ENCODE peak calls at places on chromosomes 4 and X, in eight cellular contexts. One of them, this sample, is unnamed.

GRCh38 chrX:133880032-133880443 is 105.4 kb downstream of the GPC3 start:
- DNase-seq in kidney: no peak
- DNase-seq in lower lobe of right lung: no peak
- DNase-seq in IMR-90: no peak
- DNase-seq in AG04450: no peak
- DNase-seq in upper lobe of right lung: no peak
- DNase-seq in lower leg skin: no peak
- DNase-seq in ovary: no peak
- DNase-seq in this sample: no peak

GRCh38 chrX:147884958-147885357 is 26.8 kb upstream of the FMR1 start:
- DNase-seq in kidney: no peak
- DNase-seq in lower lobe of right lung: no peak
- DNase-seq in IMR-90: no peak
- DNase-seq in AG04450: no peak
- DNase-seq in upper lobe of right lung: no peak
- DNase-seq in lower leg skin: no peak
- DNase-seq in ovary: no peak
- DNase-seq in this sample: no peak

GRCh38 chrX:19673334-19674040 is 158.2 kb upstream of the MAP3K15 start:
- DNase-seq in kidney: peak
- DNase-seq in lower lobe of right lung: no peak
- DNase-seq in IMR-90: peak
- DNase-seq in AG04450: peak
- DNase-seq in upper lobe of right lung: peak
- DNase-seq in lower leg skin: peak
- DNase-seq in ovary: peak
- DNase-seq in this sample: peak

GRCh38 chrX:23699636-23700194 is 32.4 kb downstream of the PRDX4 start:
- DNase-seq in kidney: no peak
- DNase-seq in lower lobe of right lung: no peak
- DNase-seq in IMR-90: peak
- DNase-seq in AG04450: no peak
- DNase-seq in upper lobe of right lung: no peak
- DNase-seq in lower leg skin: peak
- DNase-seq in ovary: peak
- DNase-seq in this sample: no peak

GRCh38 chrX:72478351-72478750 is 94.3 kb downstream of the HDAC8 start:
- DNase-seq in kidney: no peak
- DNase-seq in lower lobe of right lung: no peak
- DNase-seq in IMR-90: no peak
- DNase-seq in AG04450: no peak
- DNase-seq in upper lobe of right lung: no peak
- DNase-seq in lower leg skin: no peak
- DNase-seq in ovary: no peak
- DNase-seq in this sample: no peak

GRCh38 chrX:84248226-84248625 is 60.2 kb upstream of the RPS6KA6 start:
- DNase-seq in kidney: no peak
- DNase-seq in lower lobe of right lung: no peak
- DNase-seq in IMR-90: peak
- DNase-seq in AG04450: peak
- DNase-seq in upper lobe of right lung: no peak
- DNase-seq in lower leg skin: no peak
- DNase-seq in ovary: no peak
- DNase-seq in this sample: peak

GRCh38 chrX:47618923-47619485 is 653 bp downstream of the SYN1 start:
- DNase-seq in kidney: no peak
- DNase-seq in lower lobe of right lung: no peak
- DNase-seq in IMR-90: no peak
- DNase-seq in AG04450: no peak
- DNase-seq in upper lobe of right lung: no peak
- DNase-seq in lower leg skin: no peak
- DNase-seq in ovary: no peak
- DNase-seq in this sample: no peak

GRCh38 chrX:30023451-30023850 is 191.9 kb upstream of the MAGEB2 start:
- DNase-seq in kidney: no peak
- DNase-seq in lower lobe of right lung: no peak
- DNase-seq in IMR-90: peak
- DNase-seq in AG04450: no peak
- DNase-seq in upper lobe of right lung: no peak
- DNase-seq in lower leg skin: no peak
- DNase-seq in ovary: no peak
- DNase-seq in this sample: peak

GRCh38 chrX:15188039-15188438 is 81.8 kb downstream of the ASB9 start:
- DNase-seq in kidney: no peak
- DNase-seq in lower lobe of right lung: no peak
- DNase-seq in IMR-90: no peak
- DNase-seq in AG04450: no peak
- DNase-seq in upper lobe of right lung: no peak
- DNase-seq in lower leg skin: no peak
- DNase-seq in ovary: no peak
- DNase-seq in this sample: no peak

GRCh38 chrX:83845397-83845796 is 15.5 kb upstream of the CYLC1 start:
- DNase-seq in kidney: no peak
- DNase-seq in lower lobe of right lung: no peak
- DNase-seq in IMR-90: peak
- DNase-seq in AG04450: no peak
- DNase-seq in upper lobe of right lung: no peak
- DNase-seq in lower leg skin: no peak
- DNase-seq in ovary: no peak
- DNase-seq in this sample: no peak

GRCh38 chrX:46152756-46153155 is 392.5 kb downstream of the ZNF674 start:
- DNase-seq in kidney: no peak
- DNase-seq in lower lobe of right lung: no peak
- DNase-seq in IMR-90: no peak
- DNase-seq in AG04450: no peak
- DNase-seq in upper lobe of right lung: no peak
- DNase-seq in lower leg skin: no peak
- DNase-seq in ovary: no peak
- DNase-seq in this sample: no peak

GRCh38 chr4:123661080-123661737 is 264.6 kb downstream of the SPRY1 start:
- DNase-seq in kidney: no peak
- DNase-seq in lower lobe of right lung: no peak
- DNase-seq in IMR-90: peak
- DNase-seq in AG04450: no peak
- DNase-seq in upper lobe of right lung: no peak
- DNase-seq in lower leg skin: no peak
- DNase-seq in ovary: no peak
- DNase-seq in this sample: peak

GRCh38 chr4:95439896-95440295 is 108.9 kb downstream of the UNC5C start:
- DNase-seq in kidney: no peak
- DNase-seq in lower lobe of right lung: no peak
- DNase-seq in IMR-90: no peak
- DNase-seq in AG04450: no peak
- DNase-seq in upper lobe of right lung: no peak
- DNase-seq in lower leg skin: no peak
- DNase-seq in ovary: no peak
- DNase-seq in this sample: no peak

DNA sequence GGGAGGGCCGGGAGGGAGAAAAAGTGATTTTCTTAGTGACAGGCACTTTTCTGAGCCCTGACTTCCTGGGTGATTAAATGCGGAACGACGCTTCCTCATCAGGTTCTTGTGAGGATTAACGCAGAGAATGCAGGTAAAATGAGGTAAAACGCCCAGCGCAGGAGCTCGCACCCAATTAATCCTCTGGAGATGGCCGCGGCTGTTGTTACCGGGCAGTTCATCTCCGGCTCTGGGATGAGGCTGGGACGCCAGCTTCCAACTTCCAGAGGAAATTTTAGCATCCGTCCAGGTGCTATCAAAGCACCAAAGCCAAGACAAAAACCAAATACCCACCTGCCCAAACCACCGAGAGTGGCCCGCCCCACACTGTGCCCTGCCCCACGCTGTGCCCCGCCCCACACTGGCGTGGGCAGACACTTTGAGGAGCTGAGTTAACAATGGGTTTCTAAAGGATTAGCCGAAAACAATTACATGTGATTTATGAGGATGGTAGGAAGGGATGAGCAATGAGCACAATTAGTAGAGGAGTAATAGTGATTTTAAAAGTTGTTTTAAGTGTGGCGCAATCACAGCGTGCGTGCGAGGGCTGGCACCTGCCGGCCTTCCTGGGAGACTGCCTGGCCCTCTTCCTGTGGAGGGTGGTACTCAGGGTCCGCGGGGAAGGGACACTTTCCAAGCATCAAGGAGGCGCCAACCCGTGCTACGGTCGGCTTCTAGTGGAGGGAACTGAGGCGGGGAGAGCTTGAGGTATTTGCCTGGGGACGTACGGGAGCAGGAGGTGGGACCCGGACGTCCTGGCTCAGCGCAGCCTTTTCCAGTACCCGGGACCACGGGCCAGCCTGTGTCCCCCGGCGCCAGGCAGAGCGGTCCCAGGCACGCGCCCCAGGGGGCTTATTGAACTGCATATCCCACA is 41.6 kb upstream of the ADRA2C start:
- DNase-seq in kidney: no peak
- DNase-seq in lower lobe of right lung: no peak
- DNase-seq in IMR-90: no peak
- DNase-seq in AG04450: no peak
- DNase-seq in upper lobe of right lung: no peak
- DNase-seq in lower leg skin: no peak
- DNase-seq in ovary: no peak
- DNase-seq in this sample: no peak
- TF ChIP-seq CTCF in kidney: no peak
- TF ChIP-seq CTCF in lower lobe of right lung: no peak
- TF ChIP-seq CTCF in IMR-90: no peak
- TF ChIP-seq CTCF in AG04450: no peak
- TF ChIP-seq CTCF in upper lobe of right lung: no peak
- TF ChIP-seq CTCF in lower leg skin: no peak
- TF ChIP-seq CTCF in ovary: no peak
- TF ChIP-seq CTCF in this sample: no peak

DNA sequence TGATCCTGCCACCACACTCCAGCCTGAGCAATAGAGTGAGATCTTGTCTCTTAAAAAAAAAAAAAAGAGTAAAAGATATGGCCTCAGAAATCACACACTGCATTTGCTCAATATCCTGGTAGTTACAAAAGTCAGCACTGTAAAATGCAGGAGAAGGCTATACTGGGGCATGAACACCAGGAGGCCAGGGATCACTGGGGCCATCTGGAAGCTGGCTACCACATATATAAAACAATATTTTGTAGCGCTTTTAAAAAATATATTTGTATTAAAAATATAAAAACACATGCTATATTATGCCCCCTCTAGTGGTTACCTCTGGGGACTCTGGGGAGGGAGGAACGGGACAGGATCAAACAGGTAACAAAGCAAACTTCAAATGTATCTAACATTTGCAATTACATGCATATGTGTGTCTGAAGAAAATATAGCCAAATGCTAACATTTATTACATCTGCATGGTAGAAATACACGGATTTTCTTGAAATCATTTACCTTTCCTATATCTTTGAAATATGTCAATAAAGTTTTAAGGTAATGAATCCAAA is 4.0 kb downstream of the C4orf46 start:
- DNase-seq in kidney: no peak
- DNase-seq in lower lobe of right lung: no peak
- DNase-seq in IMR-90: peak
- DNase-seq in AG04450: no peak
- DNase-seq in upper lobe of right lung: no peak
- DNase-seq in lower leg skin: no peak
- DNase-seq in ovary: no peak
- DNase-seq in this sample: no peak
- TF ChIP-seq CTCF in kidney: no peak
- TF ChIP-seq CTCF in lower lobe of right lung: peak
- TF ChIP-seq CTCF in IMR-90: peak
- TF ChIP-seq CTCF in AG04450: peak
- TF ChIP-seq CTCF in upper lobe of right lung: peak
- TF ChIP-seq CTCF in lower leg skin: no peak
- TF ChIP-seq CTCF in ovary: no peak
- TF ChIP-seq CTCF in this sample: peak

GRCh38 chrX:119389854-119390501 is 9.2 kb upstream of the SLC25A43 start:
- DNase-seq in kidney: no peak
- DNase-seq in lower lobe of right lung: no peak
- DNase-seq in IMR-90: no peak
- DNase-seq in AG04450: no peak
- DNase-seq in upper lobe of right lung: no peak
- DNase-seq in lower leg skin: no peak
- DNase-seq in ovary: no peak
- DNase-seq in this sample: no peak

GRCh38 chrX:119389214-119389613 is 9.9 kb upstream of the SLC25A43 start:
- DNase-seq in kidney: no peak
- DNase-seq in lower lobe of right lung: no peak
- DNase-seq in IMR-90: no peak
- DNase-seq in AG04450: no peak
- DNase-seq in upper lobe of right lung: no peak
- DNase-seq in lower leg skin: no peak
- DNase-seq in ovary: no peak
- DNase-seq in this sample: no peak

GRCh38 chrX:119393144-119393543 is 6.0 kb upstream of the SLC25A43 start:
- DNase-seq in kidney: no peak
- DNase-seq in lower lobe of right lung: no peak
- DNase-seq in IMR-90: no peak
- DNase-seq in AG04450: no peak
- DNase-seq in upper lobe of right lung: no peak
- DNase-seq in lower leg skin: no peak
- DNase-seq in ovary: no peak
- DNase-seq in this sample: no peak

GRCh38 chrX:119391279-119391678 is 7.9 kb upstream of the SLC25A43 start:
- DNase-seq in kidney: no peak
- DNase-seq in lower lobe of right lung: no peak
- DNase-seq in IMR-90: peak
- DNase-seq in AG04450: no peak
- DNase-seq in upper lobe of right lung: no peak
- DNase-seq in lower leg skin: no peak
- DNase-seq in ovary: no peak
- DNase-seq in this sample: peak
- TF ChIP-seq CTCF in kidney: peak
- TF ChIP-seq CTCF in lower lobe of right lung: peak
- TF ChIP-seq CTCF in IMR-90: peak
- TF ChIP-seq CTCF in AG04450: peak
- TF ChIP-seq CTCF in upper lobe of right lung: peak
- TF ChIP-seq CTCF in lower leg skin: no peak
- TF ChIP-seq CTCF in ovary: no peak
- TF ChIP-seq CTCF in this sample: peak

DNA sequence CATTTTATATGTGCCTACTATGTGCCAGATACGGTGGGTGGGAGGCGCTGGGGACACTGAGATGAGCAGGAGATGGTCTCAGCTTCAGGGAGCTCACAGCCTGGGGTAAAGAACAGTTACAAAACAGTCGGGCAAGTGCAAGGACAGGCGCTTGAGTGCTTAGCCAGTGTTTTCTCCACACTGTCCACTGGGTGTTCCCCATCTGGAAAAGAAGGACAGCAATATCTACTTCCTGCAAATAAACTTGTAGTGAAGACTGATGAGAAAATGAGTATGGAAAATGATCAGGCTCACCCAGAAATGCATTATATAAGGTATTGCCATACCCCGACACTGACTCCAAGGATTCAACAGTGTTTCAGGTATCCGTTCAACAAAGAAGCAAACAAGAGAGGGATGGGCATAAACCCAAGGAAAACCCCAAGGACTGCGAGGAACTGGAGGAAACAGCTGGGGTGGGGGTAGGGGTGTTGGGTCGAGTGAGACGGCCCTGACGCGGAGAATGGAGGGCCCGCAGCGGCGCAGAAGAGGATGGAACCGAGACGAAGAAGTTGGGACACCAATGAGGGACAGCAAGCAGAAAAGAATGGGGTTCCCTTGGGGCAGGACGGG is 805 bp downstream of the TMEM185A start:
- DNase-seq in kidney: no peak
- DNase-seq in lower lobe of right lung: no peak
- DNase-seq in IMR-90: peak
- DNase-seq in AG04450: peak
- DNase-seq in upper lobe of right lung: no peak
- DNase-seq in lower leg skin: no peak
- DNase-seq in ovary: no peak
- DNase-seq in this sample: peak
- TF ChIP-seq CTCF in kidney: no peak
- TF ChIP-seq CTCF in lower lobe of right lung: no peak
- TF ChIP-seq CTCF in IMR-90: peak
- TF ChIP-seq CTCF in AG04450: peak
- TF ChIP-seq CTCF in upper lobe of right lung: no peak
- TF ChIP-seq CTCF in lower leg skin: no peak
- TF ChIP-seq CTCF in ovary: no peak
- TF ChIP-seq CTCF in this sample: peak